ENCODE peak calls at places on chromosomes 12 and 14, in four cellular contexts. A, W, P and B are unnamed samples.

GRCh38 chr12:54352891-54353874 is 11.1 kb downstream of the GPR84 start:
- DNase-seq in W (peak), P (no peak), A (no peak), B (peak)

GRCh38 chr12:76032043-76032981 is 736 bp upstream of the PHLDA1 start:
- DNase-seq in P (peak), W (peak), A (no peak), B (no peak)

GRCh38 chr12:91094036-91094660 is 17.1 kb downstream of the LUM start:
- DNase-seq in W (no peak), A (no peak), P (no peak), B (no peak)

GRCh38 chr12:124318336-124319020 is 23.6 kb downstream of the RFLNA start:
- DNase-seq in W (no peak), A (no peak), P (no peak), B (peak)

GRCh38 chr14:73774671-73775070 is 60.5 kb upstream of the PNMA1 start:
- DNase-seq in A (no peak), P (peak), W (no peak), B (no peak)

GRCh38 chr12:107775093-107775721 is 703 bp downstream of the ASCL4 start:
- DNase-seq in A (no peak), W (no peak), P (no peak), B (no peak)

GRCh38 chr14:21267886-21268611 is 1.2 kb downstream of the HNRNPC start:
- DNase-seq in P (peak), W (no peak), A (no peak), B (peak)

GRCh38 chr14:49583629-49584028 is 2.6 kb downstream of the RPS29 start:
- DNase-seq in A (no peak), W (no peak), P (no peak), B (no peak)

GRCh38 chr12:103751171-103751570 is 89.9 kb downstream of the NT5DC3 start:
- DNase-seq in W (no peak), A (no peak), P (no peak), B (no peak)

GRCh38 chr14:87149583-87150354 is 843.2 kb downstream of the GALC start:
- DNase-seq in A (no peak), P (no peak), W (no peak), B (no peak)

GRCh38 chr14:77151918-77152588 is 10.5 kb upstream of the ZDHHC22 start:
- DNase-seq in A (no peak), W (no peak), P (peak), B (no peak)

GRCh38 chr12:49832836-49833421 is 4.7 kb upstream of the NCKAP5L start:
- DNase-seq in A (no peak), P (no peak), W (no peak), B (no peak)

GRCh38 chr12:47821346-47821706 is 1.6 kb upstream of the HDAC7 start:
- DNase-seq in W (no peak), A (no peak), P (no peak), B (no peak)

GRCh38 chr12:8081228-8081920 is 700 bp upstream of the NECAP1 start:
- DNase-seq in A (no peak), W (peak), P (peak), B (no peak)

GRCh38 chr14:42855159-42855558 is 1248.5 kb downstream of the LRFN5 start:
- DNase-seq in A (no peak), P (no peak), W (no peak), B (no peak)

GRCh38 chr14:33509927-33510535 is 440.8 kb downstream of the EGLN3 start:
- DNase-seq in A (no peak), W (no peak), P (no peak), B (no peak)

GRCh38 chr14:76348898-76349297 is 27.0 kb upstream of the ESRRB start:
- DNase-seq in A (no peak), P (no peak), W (no peak), B (no peak)

GRCh38 chr14:50186088-50186487 is 45.3 kb downstream of the SOS2 start:
- DNase-seq in A (no peak), W (no peak), P (no peak), B (no peak)

GRCh38 chr12:108768591-108769500 is 37.5 kb upstream of the CORO1C start:
- DNase-seq in A (no peak), W (peak), P (no peak), B (peak)

GRCh38 chr14:33943081-33943480 is 7.8 kb downstream of the EGLN3 start:
- DNase-seq in W (peak), P (no peak), A (no peak), B (no peak)

GRCh38 chr12:19962192-19962591 is 406.1 kb upstream of the PDE3A start:
- DNase-seq in A (no peak), P (no peak), W (no peak), B (no peak)

GRCh38 chr12:19965196-19966038 is 402.9 kb upstream of the PDE3A start:
- DNase-seq in W (no peak), P (no peak), A (no peak), B (no peak)

GRCh38 chr12:19964549-19964948 is 403.8 kb upstream of the PDE3A start:
- DNase-seq in W (no peak), A (no peak), P (no peak), B (no peak)

GRCh38 chr12:19967001-19967400 is 401.3 kb upstream of the PDE3A start:
- DNase-seq in P (no peak), A (no peak), W (no peak), B (no peak)

DNA sequence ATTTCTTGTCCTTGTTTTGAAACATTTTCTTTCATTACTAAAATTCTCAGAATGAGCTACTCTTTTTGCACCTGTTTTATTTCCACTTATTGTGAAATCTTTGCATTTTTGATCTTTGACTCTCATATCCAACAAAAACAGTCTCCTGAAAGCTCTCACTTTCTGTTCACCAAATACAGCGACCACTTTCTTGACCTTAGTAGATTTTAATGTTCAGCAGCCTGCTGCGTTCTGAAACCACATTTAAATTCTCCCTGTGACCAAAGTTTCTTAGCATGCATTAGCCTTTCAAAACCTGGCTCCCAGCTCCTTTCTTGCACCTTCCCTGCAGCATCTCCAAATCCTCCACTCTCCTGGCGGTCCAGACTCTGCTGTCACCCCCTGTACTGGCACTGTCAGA is 404.4 kb upstream of the PDE3A start:
- DNase-seq in W (no peak), A (no peak), P (no peak), B (no peak)
- H3K27ac ChIP-seq in W (no peak), A (no peak), P (no peak), B (no peak)

DNA sequence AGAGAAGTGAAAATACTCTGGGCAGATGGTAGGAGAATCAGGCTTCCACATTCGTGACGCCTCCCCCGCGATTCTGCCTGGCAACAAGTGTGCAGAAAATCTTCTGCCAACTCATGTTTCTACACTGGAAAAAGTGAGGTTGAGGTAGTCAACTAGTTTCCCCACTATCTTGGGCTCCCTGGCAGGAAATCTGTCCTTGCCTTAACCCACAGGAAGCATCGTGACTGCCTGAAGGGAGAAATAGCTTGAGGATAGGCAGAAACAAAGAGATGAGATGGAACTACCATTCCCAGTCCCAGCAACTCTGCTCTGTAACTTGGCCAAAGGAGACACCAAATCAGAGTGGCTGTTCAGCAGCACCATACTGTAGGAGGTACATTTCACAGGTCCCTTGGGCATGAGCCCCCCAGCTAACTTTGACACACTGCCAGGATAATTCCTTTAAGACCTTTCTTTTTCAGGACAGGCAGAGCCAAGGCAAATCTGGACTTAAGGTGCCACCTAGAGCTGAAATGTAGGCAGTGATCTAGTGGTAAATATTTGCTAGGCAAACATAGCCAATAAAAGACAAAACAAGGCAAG is 205.0 kb downstream of the PTPRO start:
- DNase-seq in P (peak), A (no peak), W (no peak), B (no peak)
- TF ChIP-seq CTCF in P (peak), A (no peak), W (no peak), B (no peak)

GRCh38 chr14:68669644-68670343 is 123.1 kb downstream of the ZFP36L1 start:
- DNase-seq in P (no peak), W (no peak), A (no peak), B (peak)

GRCh38 chr14:68672609-68673285 is 120.1 kb downstream of the ZFP36L1 start:
- DNase-seq in P (peak), A (no peak), W (no peak), B (no peak)

GRCh38 chr14:68673464-68673863 is 119.4 kb downstream of the ZFP36L1 start:
- DNase-seq in P (no peak), A (no peak), W (no peak), B (no peak)

GRCh38 chr14:68670344-68670725 is 122.5 kb downstream of the ZFP36L1 start:
- DNase-seq in W (no peak), A (no peak), P (no peak), B (peak)

DNA sequence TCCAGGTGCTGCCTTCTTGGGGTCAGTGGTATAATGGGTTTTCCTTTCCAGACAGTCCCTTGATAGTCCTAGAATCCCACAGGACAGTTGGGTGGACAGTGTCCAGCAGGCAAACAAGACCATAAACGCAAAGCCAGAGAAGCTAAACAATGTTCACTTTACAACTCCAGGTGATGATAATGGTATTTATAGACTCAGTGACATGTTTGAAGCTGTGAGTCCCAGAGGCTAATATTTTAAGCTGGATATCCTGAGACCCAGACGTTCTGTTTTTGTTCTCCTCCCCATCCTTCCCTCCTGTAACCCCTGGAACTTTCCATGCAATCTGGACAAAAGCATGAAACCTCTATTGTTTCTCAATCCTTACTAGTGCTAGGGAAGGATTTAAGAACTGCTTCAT is 121.0 kb downstream of the ZFP36L1 start:
- DNase-seq in W (no peak), P (no peak), A (no peak), B (no peak)
- H3K27ac ChIP-seq in W (no peak), P (no peak), A (peak), B (no peak)

GRCh38 chr12:18375583-18375982 is 114.3 kb downstream of the PIK3C2G start:
- DNase-seq in W (no peak), A (no peak), P (no peak), B (no peak)

GRCh38 chr12:18368594-18368993 is 107.3 kb downstream of the PIK3C2G start:
- DNase-seq in P (no peak), W (no peak), A (no peak), B (no peak)

GRCh38 chr12:18375131-18375530 is 113.8 kb downstream of the PIK3C2G start:
- DNase-seq in W (no peak), P (no peak), A (no peak), B (no peak)

GRCh38 chr12:18373176-18373575 is 111.9 kb downstream of the PIK3C2G start:
- DNase-seq in A (no peak), W (no peak), P (no peak), B (no peak)
- TF ChIP-seq CTCF in A (no peak), W (no peak), P (no peak), B (no peak)

GRCh38 chr12:25276199-25276937 is 25.6 kb upstream of the KRAS start:
- DNase-seq in W (peak), A (no peak), P (no peak), B (peak)
- H3K27ac ChIP-seq in W (no peak), A (no peak), P (no peak), B (no peak)